ENCODE peak calls at places on chromosomes 2 and 18, in nine cellular contexts. J, C, N, X, V, Y, B, M and H are unnamed samples.

GRCh38 chr2:37566517-37566961 is 104.9 kb downstream of the CDC42EP3 start:
- DNase-seq in J (peak; percentile 50), C (no peak), N (no peak), X (no peak), V (no peak), Y (no peak), B (peak; percentile 76), M (no peak), H (no peak)

GRCh38 chr2:50514881-50515280 is 517.1 kb downstream of the NRXN1 start:
- DNase-seq in J (no peak), C (no peak), N (no peak), X (peak; percentile 54), V (peak; percentile 88), Y (no peak), B (no peak), M (no peak), H (no peak)

GRCh38 chr2:215684448-215685217 is 248.8 kb upstream of the FN1 start:
- DNase-seq in J (no peak), C (peak; percentile 62), N (no peak), X (no peak), V (peak; percentile 40), Y (peak; percentile 81), B (peak; percentile 41), M (no peak), H (no peak)

GRCh38 chr18:31064130-31064529 is 21.6 kb upstream of the DSC3 start:
- DNase-seq in J (no peak), C (no peak), N (no peak), X (no peak), V (no peak), Y (peak; percentile 95), B (no peak), M (no peak), H (no peak)

GRCh38 chr2:95023222-95023597 is 2.3 kb upstream of the MAL start:
- DNase-seq in J (no peak), C (peak; percentile 75), N (no peak), X (no peak), V (no peak), Y (peak; percentile 28), B (no peak), M (peak; percentile 64), H (no peak)

GRCh38 chr2:23900133-23900926 is 26.6 kb downstream of the ATAD2B start:
- DNase-seq in J (no peak), C (peak; percentile 75), N (no peak), X (peak; percentile 5), V (no peak), Y (peak; percentile 84), B (no peak), M (peak; percentile 20), H (no peak)

GRCh38 chr2:180291552-180292421 is 284.7 kb upstream of the CWC22 start:
- DNase-seq in J (no peak), C (peak; percentile 85), N (no peak), X (no peak), V (no peak), Y (peak; percentile 77), B (no peak), M (peak; percentile 31), H (no peak)

GRCh38 chr2:144479138-144479537 is 40.8 kb downstream of the ZEB2 start:
- DNase-seq in J (no peak), C (peak; percentile 4), N (no peak), X (no peak), V (peak; percentile 97), Y (peak; percentile 56), B (peak; percentile 66), M (peak; percentile 20), H (no peak)

GRCh38 chr2:113251118-113251517 is 27.6 kb downstream of the PAX8 start:
- DNase-seq in J (no peak), C (peak; percentile 29), N (no peak), X (no peak), V (no peak), Y (no peak), B (no peak), M (no peak), H (no peak)

GRCh38 chr2:79638410-79638809 is 125.6 kb downstream of the CTNNA2 start:
- DNase-seq in J (no peak), C (no peak), N (no peak), X (no peak), V (no peak), Y (no peak), B (no peak), M (no peak), H (no peak)

GRCh38 chr2:82283075-82283474 is 1978.5 kb upstream of the LRRTM1 start:
- DNase-seq in J (no peak), C (no peak), N (no peak), X (no peak), V (no peak), Y (no peak), B (no peak), M (no peak), H (no peak)

GRCh38 chr2:140657657-140658056 is 1473.2 kb downstream of the LRP1B start:
- DNase-seq in J (peak; percentile 68), C (peak; percentile 64), N (no peak), X (no peak), V (no peak), Y (peak; percentile 35), B (peak; percentile 55), M (no peak), H (no peak)

GRCh38 chr2:3223080-3223923 is 154.3 kb downstream of the EIPR1 start:
- DNase-seq in J (peak; percentile 23), C (no peak), N (no peak), X (no peak), V (no peak), Y (peak; percentile 42), B (no peak), M (no peak), H (no peak)

GRCh38 chr2:204860249-204860648 is 315.0 kb downstream of the PARD3B start:
- DNase-seq in J (no peak), C (no peak), N (peak; percentile 80), X (no peak), V (no peak), Y (no peak), B (peak; percentile 19), M (no peak), H (no peak)

GRCh38 chr2:96530474-96531357 is 5.8 kb upstream of the ARID5A start:
- DNase-seq in J (no peak), C (no peak), N (peak; percentile 61), X (no peak), V (no peak), Y (no peak), B (no peak), M (no peak), H (peak; percentile 45)

DNA sequence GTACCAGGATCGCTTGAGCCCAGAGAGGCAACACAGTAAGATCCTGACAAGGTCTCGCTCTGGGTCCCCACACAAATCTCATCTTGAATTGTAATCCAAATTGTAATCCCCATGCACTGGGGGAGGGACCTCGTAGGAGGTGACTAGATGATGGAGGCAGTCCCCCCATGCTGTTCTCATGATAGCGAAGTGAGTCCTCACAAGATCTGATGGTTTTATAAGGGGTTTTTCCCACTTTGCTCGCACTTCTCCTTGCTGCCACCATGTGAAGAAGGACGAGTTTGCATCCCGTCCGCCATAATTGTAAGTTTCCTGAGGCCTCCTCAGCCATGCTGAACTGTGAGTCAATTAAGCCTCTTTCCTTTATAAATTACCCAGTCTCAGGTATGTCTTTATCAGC is 46.0 kb upstream of the SERTAD2 start:
- DNase-seq in J (no peak), C (no peak), N (no peak), X (no peak), V (peak; percentile 76), Y (no peak), B (no peak), M (no peak), H (no peak)
- H3K4me1 ChIP-seq in J (peaks cover 28% of the 10 kb centered on the region), C (peaks cover 23% of the 10 kb centered on the region), N (no peaks in the 10 kb centered on the region), X (peaks cover 19% of the 10 kb centered on the region), V (peaks cover 11% of the 10 kb centered on the region), Y (peaks cover 6% of the 10 kb centered on the region), B (peaks cover 2% of the 10 kb centered on the region), M (peaks cover 10% of the 10 kb centered on the region), H (peaks cover 47% of the 10 kb centered on the region)

GRCh38 chr18:34932363-34932762 is 108.8 kb upstream of the MAPRE2 start:
- DNase-seq in J (no peak), C (no peak), N (no peak), X (no peak), V (peak; percentile 26), Y (no peak), B (no peak), M (no peak), H (no peak)
- H3K4me1 ChIP-seq in J (peaks cover 9% of the 10 kb centered on the region), C (peaks cover 21% of the 10 kb centered on the region), N (peaks cover 9% of the 10 kb centered on the region), X (no peaks in the 10 kb centered on the region), V (no peaks in the 10 kb centered on the region), Y (peaks cover 8% of the 10 kb centered on the region), B (peaks cover 6% of the 10 kb centered on the region), M (peaks cover 17% of the 10 kb centered on the region), H (no peaks in the 10 kb centered on the region)

DNA sequence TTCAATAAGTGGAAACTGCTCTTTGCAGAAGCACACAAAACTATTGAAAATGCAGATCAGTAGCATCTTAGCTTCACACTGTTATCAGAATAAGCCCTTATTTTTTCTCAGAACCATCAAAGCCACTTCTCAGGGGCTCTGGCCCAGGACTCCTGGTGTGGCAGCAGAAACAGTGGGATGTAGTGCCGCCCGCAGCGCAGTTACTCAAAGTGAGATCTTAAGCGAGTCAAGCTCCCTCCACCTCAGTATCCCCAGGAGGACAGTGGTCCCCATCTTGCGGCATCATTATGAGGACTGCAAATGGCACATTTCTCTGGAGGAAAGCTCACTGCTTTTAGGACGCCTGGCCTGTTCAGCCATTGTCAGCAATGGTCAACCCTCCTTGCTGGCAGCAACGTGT is 60.0 kb downstream of the MBP start:
- DNase-seq in J (no peak), C (no peak), N (no peak), X (no peak), V (no peak), Y (no peak), B (no peak), M (no peak), H (no peak)
- H3K4me1 ChIP-seq in J (peaks cover 42% of the 10 kb centered on the region), C (peaks cover 59% of the 10 kb centered on the region), N (peaks cover 40% of the 10 kb centered on the region), X (peaks cover 16% of the 10 kb centered on the region), V (peaks cover 2% of the 10 kb centered on the region), Y (peaks cover 29% of the 10 kb centered on the region), B (peaks cover 29% of the 10 kb centered on the region), M (peaks cover 58% of the 10 kb centered on the region), H (peaks cover 6% of the 10 kb centered on the region)

GRCh38 chr2:33208400-33208799 is 261.6 kb downstream of the LTBP1 start:
- DNase-seq in J (no peak), C (no peak), N (no peak), X (no peak), V (no peak), Y (no peak), B (no peak), M (no peak), H (no peak)

GRCh38 chr2:33207336-33207735 is 260.6 kb downstream of the LTBP1 start:
- DNase-seq in J (no peak), C (no peak), N (no peak), X (no peak), V (no peak), Y (no peak), B (no peak), M (no peak), H (no peak)

GRCh38 chr2:33212151-33212550 is 264.3 kb upstream of the RASGRP3 start:
- DNase-seq in J (peak; percentile 91), C (peak; percentile 68), N (no peak), X (no peak), V (no peak), Y (peak; percentile 66), B (peak; percentile 98), M (no peak), H (no peak)

GRCh38 chr2:33210626-33211025 is 263.9 kb downstream of the LTBP1 start:
- DNase-seq in J (peak; percentile 94), C (peak; percentile 89), N (no peak), X (peak; percentile 2), V (peak; percentile 39), Y (peak; percentile 93), B (peak; percentile 97), M (no peak), H (no peak)

DNA sequence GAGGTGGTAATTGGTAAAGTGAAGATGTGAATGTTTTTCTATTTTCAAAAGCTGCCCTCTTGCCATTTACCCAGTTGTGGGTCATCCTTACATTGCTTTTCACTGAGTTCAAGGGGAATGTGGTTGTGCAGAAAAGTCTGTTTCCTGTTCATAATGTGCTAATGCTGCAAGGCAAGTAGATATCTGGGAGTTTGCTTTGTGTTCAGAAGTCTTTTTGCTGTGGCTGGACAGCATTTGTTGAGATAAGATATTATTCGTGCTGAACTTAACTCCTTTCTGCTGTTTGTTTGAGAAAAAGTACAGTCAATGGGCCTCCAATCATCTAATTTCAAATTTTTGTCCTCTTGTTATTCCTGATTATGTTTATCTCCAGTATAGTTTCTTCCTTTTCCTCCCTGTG is 263.2 kb downstream of the LTBP1 start:
- DNase-seq in J (peak; percentile 72), C (no peak), N (no peak), X (no peak), V (no peak), Y (no peak), B (peak; percentile 52), M (no peak), H (no peak)
- H3K4me1 ChIP-seq in J (peaks cover 58% of the 10 kb centered on the region), C (peaks cover 28% of the 10 kb centered on the region), N (peaks cover 69% of the 10 kb centered on the region), X (no peaks in the 10 kb centered on the region), V (peaks cover 2% of the 10 kb centered on the region), Y (peaks cover 39% of the 10 kb centered on the region), B (peaks cover 37% of the 10 kb centered on the region), M (no peaks in the 10 kb centered on the region), H (no peaks in the 10 kb centered on the region)